ENCODE peak calls at places on chromosomes 6 and 20, in nine cellular contexts. T, Y, E, F, Q, C, I, B and W are unnamed samples.

GRCh38 chr6:149150999-149151398 is 166.5 kb upstream of the TAB2 start:
- DNase-seq in T (no peak), Y (no peak), E (no peak), F (no peak), Q (no peak), C (no peak), I (no peak), B (no peak), W (no peak)

GRCh38 chr6:134073156-134073555 is 20.7 kb upstream of the SLC2A12 start:
- DNase-seq in T (no peak), Y (no peak), E (no peak), F (no peak), Q (no peak), C (no peak), I (no peak), B (no peak), W (no peak)

GRCh38 chr20:62134735-62135231 is 8.4 kb downstream of the PSMA7 start:
- DNase-seq in T (no peak), Y (no peak), E (no peak), F (no peak), Q (no peak), C (no peak), I (peak; percentile 36), B (peak; percentile 50), W (no peak)

GRCh38 chr6:40965046-40965445 is 74.0 kb downstream of the UNC5CL start:
- DNase-seq in T (no peak), Y (no peak), E (no peak), F (no peak), Q (no peak), C (no peak), I (no peak), B (no peak), W (no peak)

GRCh38 chr20:16701296-16701695 is 28.5 kb upstream of the SNRPB2 start:
- DNase-seq in T (peak; percentile 2), Y (no peak), E (no peak), F (no peak), Q (no peak), C (no peak), I (no peak), B (peak; percentile 30), W (peak; percentile 4)

GRCh38 chr20:47765715-47766594 is 19.3 kb downstream of the SULF2 start:
- DNase-seq in T (no peak), Y (no peak), E (no peak), F (no peak), Q (no peak), C (no peak), I (no peak), B (no peak), W (no peak)

GRCh38 chr20:1391640-1392442 is 1.0 kb downstream of the FKBP1A start:
- DNase-seq in T (no peak), Y (no peak), E (no peak), F (no peak), Q (no peak), C (no peak), I (no peak), B (no peak), W (peak; percentile 51)

GRCh38 chr20:13318871-13319521 is 97.9 kb downstream of the ISM1 start:
- DNase-seq in T (no peak), Y (no peak), E (no peak), F (no peak), Q (no peak), C (no peak), I (no peak), B (no peak), W (no peak)

GRCh38 chr6:169700296-169700695 is 1.5 kb downstream of the WDR27 start:
- DNase-seq in T (no peak), Y (no peak), E (no peak), F (no peak), Q (no peak), C (no peak), I (no peak), B (no peak), W (no peak)

GRCh38 chr20:32675223-32675975 is 1.7 kb upstream of the C20orf203 start:
- DNase-seq in T (no peak), Y (no peak), E (no peak), F (no peak), Q (no peak), C (no peak), I (no peak), B (no peak), W (no peak)

GRCh38 chr20:32670773-32671455 is 2.8 kb downstream of the C20orf203 start:
- DNase-seq in T (no peak), Y (no peak), E (no peak), F (no peak), Q (no peak), C (no peak), I (no peak), B (no peak), W (no peak)

GRCh38 chr20:32672315-32672981 is 1.3 kb downstream of the C20orf203 start:
- DNase-seq in T (no peak), Y (no peak), E (no peak), F (no peak), Q (no peak), C (no peak), I (no peak), B (no peak), W (peak; percentile 34)

GRCh38 chr20:32672982-32673727 is 586 bp downstream of the C20orf203 start:
- DNase-seq in T (no peak), Y (no peak), E (no peak), F (no peak), Q (no peak), C (peak; percentile 59), I (no peak), B (no peak), W (peak; percentile 34)

GRCh38 chr20:32674362-32674789 is 635 bp upstream of the C20orf203 start:
- DNase-seq in T (peak; percentile 40), Y (no peak), E (no peak), F (no peak), Q (peak; percentile 83), C (peak; percentile 65), I (no peak), B (peak; percentile 56), W (peak; percentile 65)
- TF ChIP-seq POLR2A in T (no peak), Y (no peak), E (no peak), F (no peak), Q (no peak), C (no peak), I (no peak), B (no peak), W (no peak)

GRCh38 chr6:32952817-32953739 is at the start of gene HLA-DMA:
- DNase-seq in T (peak; percentile 81), Y (peak; percentile 92), E (peak; percentile 88), F (peak; percentile 51), Q (peak; percentile 82), C (peak; percentile 46), I (peak; percentile 66), B (peak; percentile 93), W (peak; percentile 83)
- TF ChIP-seq POLR2A in T (no peak), Y (no peak), E (no peak), F (peak; percentile 60), Q (no peak), C (peak; percentile 99), I (peak; percentile 74), B (no peak), W (peak; percentile 58)

GRCh38 chr20:34337544-34337943 is 25.5 kb upstream of the ITCH start:
- DNase-seq in T (no peak), Y (no peak), E (no peak), F (no peak), Q (no peak), C (no peak), I (no peak), B (no peak), W (no peak)

GRCh38 chr20:34343458-34344255 is 19.4 kb upstream of the ITCH start:
- DNase-seq in T (no peak), Y (no peak), E (no peak), F (no peak), Q (no peak), C (no peak), I (no peak), B (no peak), W (no peak)

GRCh38 chr20:34334654-34335407 is 28.2 kb upstream of the ITCH start:
- DNase-seq in T (no peak), Y (no peak), E (no peak), F (no peak), Q (no peak), C (no peak), I (no peak), B (no peak), W (no peak)

GRCh38 chr20:34333786-34334185 is 29.3 kb upstream of the ITCH start:
- DNase-seq in T (no peak), Y (no peak), E (no peak), F (no peak), Q (no peak), C (no peak), I (no peak), B (no peak), W (no peak)

DNA sequence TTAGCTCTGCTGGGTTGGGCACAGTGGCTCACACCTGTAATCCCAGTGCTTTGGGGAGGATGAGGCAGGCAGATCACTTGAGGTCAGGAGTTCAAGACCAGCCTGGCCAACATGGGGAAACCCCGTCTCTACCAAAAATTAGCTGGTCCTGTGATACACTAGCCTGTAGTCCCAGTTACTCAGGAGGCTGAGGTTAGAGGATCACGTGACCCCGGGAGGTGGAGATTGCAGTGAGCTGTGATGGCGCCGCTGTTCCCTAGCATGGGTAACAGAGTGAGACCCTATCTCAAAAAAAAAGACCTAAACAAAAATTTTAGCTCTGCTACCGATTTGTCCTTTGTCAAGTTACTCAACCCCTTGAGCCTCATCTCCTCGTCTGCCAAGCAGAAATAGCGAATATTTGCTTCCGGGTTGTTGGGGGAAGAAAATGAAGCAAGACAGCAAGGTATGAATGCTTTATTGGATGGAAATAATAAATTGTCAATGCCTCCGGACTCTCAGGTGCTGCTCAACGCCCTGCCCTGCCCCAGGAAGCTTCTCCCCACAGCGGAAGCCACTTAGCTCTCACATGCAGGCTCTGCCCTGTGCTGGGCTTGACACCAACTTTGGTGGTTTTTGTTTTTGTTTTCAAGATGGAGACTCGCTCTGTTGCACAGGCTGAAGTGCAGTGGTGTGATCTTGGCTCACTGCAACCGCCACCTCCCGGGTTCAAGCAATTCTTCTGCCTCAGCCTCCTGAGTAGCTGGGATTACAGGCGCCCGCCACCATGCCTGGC is 24.9 kb upstream of the ITCH start:
- DNase-seq in T (no peak), Y (no peak), E (no peak), F (no peak), Q (no peak), C (no peak), I (no peak), B (no peak), W (no peak)
- TF ChIP-seq POLR2A in T (no peak), Y (no peak), E (no peak), F (no peak), Q (no peak), C (no peak), I (no peak), B (no peak), W (no peak)

DNA sequence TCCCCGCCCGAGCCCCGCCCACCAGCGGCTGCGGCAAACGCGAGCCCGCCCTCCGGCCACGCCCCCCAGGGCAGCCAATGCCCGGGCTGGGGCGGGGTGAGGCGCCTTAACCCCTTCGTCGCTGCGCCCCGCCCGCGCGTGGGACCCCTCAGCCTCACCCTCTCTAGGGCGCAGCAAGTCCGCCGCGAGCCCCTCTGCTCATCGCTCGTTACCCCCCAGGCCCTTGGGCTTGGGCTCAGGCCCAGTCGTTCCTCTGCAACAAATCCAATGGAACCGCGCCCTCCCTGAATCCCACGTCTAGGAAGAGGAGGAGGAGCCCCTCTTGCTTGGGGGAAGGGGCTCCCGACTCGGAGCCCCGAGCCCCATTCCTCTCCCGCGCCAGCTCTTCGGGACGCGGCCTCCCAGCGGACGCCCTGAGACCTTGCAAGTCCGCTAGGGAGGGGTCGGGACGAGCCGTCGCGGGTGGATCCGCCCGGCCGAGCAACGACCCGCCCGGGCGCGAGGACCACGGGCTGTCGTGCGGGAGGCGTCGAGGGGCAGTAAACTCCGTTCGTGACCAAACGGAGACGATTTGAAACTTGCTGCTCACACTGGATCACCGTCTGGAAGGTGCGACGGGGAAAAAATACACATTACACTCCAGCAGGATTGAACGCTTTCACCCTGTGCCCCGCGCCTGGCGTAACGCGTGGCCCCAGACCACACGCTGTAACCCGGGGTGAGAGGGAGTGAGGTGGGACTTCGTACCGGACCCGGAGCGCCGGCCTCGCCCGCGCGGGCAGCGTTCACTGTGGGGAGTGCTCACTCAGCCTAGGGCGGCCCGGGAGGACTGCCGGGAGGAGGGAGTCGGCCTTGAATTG is 463 bp upstream of the LZTS3 start:
- DNase-seq in T (peak; percentile 38), Y (peak; percentile 84), E (peak; percentile 80), F (no peak), Q (peak; percentile 98), C (peak; percentile 98), I (peak; percentile 91), B (peak; percentile 95), W (peak; percentile 86)
- TF ChIP-seq POLR2A in T (peak; percentile 18), Y (no peak), E (no peak), F (no peak), Q (no peak), C (no peak), I (no peak), B (no peak), W (no peak)